ENCODE peak calls at places on chromosome 9, in five cellular contexts. One of them, this sample, is unnamed.

GRCh38 chr9:128072144-128073021 is 4.4 kb downstream of the SLC25A25 start:
- DNase-seq in prostate gland: peak
- DNase-seq in GM12891: no peak
- DNase-seq in lower leg skin: peak
- DNase-seq in heart left ventricle: peak
- DNase-seq in this sample: no peak

GRCh38 chr9:112041536-112042243 is 133.4 kb downstream of the SUSD1 start:
- DNase-seq in lower leg skin: no peak
- DNase-seq in prostate gland: no peak
- DNase-seq in heart left ventricle: peak
- DNase-seq in GM12891: no peak
- DNase-seq in this sample: peak

GRCh38 chr9:127316586-127317383 is 52.2 kb downstream of the GARNL3 start:
- DNase-seq in prostate gland: no peak
- DNase-seq in lower leg skin: no peak
- DNase-seq in heart left ventricle: no peak
- DNase-seq in GM12891: no peak
- DNase-seq in this sample: peak

GRCh38 chr9:72477862-72478564 is 43.4 kb upstream of the TMC1 start:
- DNase-seq in heart left ventricle: no peak
- DNase-seq in GM12891: no peak
- DNase-seq in lower leg skin: no peak
- DNase-seq in prostate gland: peak
- DNase-seq in this sample: peak

GRCh38 chr9:113933671-113934070 is 57.6 kb downstream of the ZNF618 start:
- DNase-seq in GM12891: no peak
- DNase-seq in prostate gland: peak
- DNase-seq in heart left ventricle: no peak
- DNase-seq in lower leg skin: peak
- DNase-seq in this sample: no peak

GRCh38 chr9:133854048-133854447 is 115.9 kb upstream of the SARDH start:
- DNase-seq in heart left ventricle: no peak
- DNase-seq in GM12891: no peak
- DNase-seq in lower leg skin: no peak
- DNase-seq in prostate gland: no peak
- DNase-seq in this sample: no peak

GRCh38 chr9:134595014-134595413 is 46.6 kb upstream of the COL5A1 start:
- DNase-seq in lower leg skin: peak
- DNase-seq in prostate gland: no peak
- DNase-seq in GM12891: no peak
- DNase-seq in heart left ventricle: no peak
- DNase-seq in this sample: no peak

GRCh38 chr9:26658476-26658875 is 234.1 kb downstream of the CAAP1 start:
- DNase-seq in lower leg skin: no peak
- DNase-seq in prostate gland: no peak
- DNase-seq in GM12891: no peak
- DNase-seq in heart left ventricle: no peak
- DNase-seq in this sample: no peak

GRCh38 chr9:18238752-18239151 is 235.2 kb upstream of the ADAMTSL1 start:
- DNase-seq in heart left ventricle: no peak
- DNase-seq in prostate gland: no peak
- DNase-seq in lower leg skin: no peak
- DNase-seq in GM12891: no peak
- DNase-seq in this sample: no peak

GRCh38 chr9:117101003-117101402 is 313.9 kb downstream of the ASTN2 start:
- DNase-seq in prostate gland: no peak
- DNase-seq in lower leg skin: no peak
- DNase-seq in heart left ventricle: no peak
- DNase-seq in GM12891: no peak
- DNase-seq in this sample: no peak

GRCh38 chr9:33310748-33311147 is 20.4 kb downstream of the NFX1 start:
- DNase-seq in prostate gland: no peak
- DNase-seq in heart left ventricle: no peak
- DNase-seq in GM12891: no peak
- DNase-seq in lower leg skin: no peak
- DNase-seq in this sample: no peak

GRCh38 chr9:123191660-123192059 is 76.7 kb downstream of the STRBP start:
- DNase-seq in lower leg skin: no peak
- DNase-seq in prostate gland: no peak
- DNase-seq in heart left ventricle: no peak
- DNase-seq in GM12891: no peak
- DNase-seq in this sample: no peak

GRCh38 chr9:109143881-109144562 is 23.0 kb downstream of the FRRS1L start:
- DNase-seq in prostate gland: no peak
- DNase-seq in GM12891: peak
- DNase-seq in lower leg skin: no peak
- DNase-seq in heart left ventricle: no peak
- DNase-seq in this sample: peak

GRCh38 chr9:35743880-35744518 is 5.0 kb downstream of the GBA2 start:
- DNase-seq in lower leg skin: peak
- DNase-seq in heart left ventricle: no peak
- DNase-seq in GM12891: no peak
- DNase-seq in prostate gland: no peak
- DNase-seq in this sample: no peak

GRCh38 chr9:82601272-82601835 is 461.6 kb downstream of the RASEF start:
- DNase-seq in prostate gland: no peak
- DNase-seq in lower leg skin: no peak
- DNase-seq in GM12891: no peak
- DNase-seq in heart left ventricle: no peak
- DNase-seq in this sample: no peak

GRCh38 chr9:123090198-123090896 is 56.9 kb downstream of the GPR21 start:
- DNase-seq in prostate gland: no peak
- DNase-seq in heart left ventricle: no peak
- DNase-seq in GM12891: no peak
- DNase-seq in lower leg skin: no peak
- DNase-seq in this sample: no peak

GRCh38 chr9:115098226-115098965 is 19.6 kb downstream of the TNC start:
- DNase-seq in lower leg skin: no peak
- DNase-seq in GM12891: no peak
- DNase-seq in prostate gland: no peak
- DNase-seq in heart left ventricle: no peak
- DNase-seq in this sample: no peak

GRCh38 chr9:87678650-87679355 is 47.1 kb upstream of the CTSL start:
- DNase-seq in heart left ventricle: peak
- DNase-seq in lower leg skin: peak
- DNase-seq in prostate gland: peak
- DNase-seq in GM12891: peak
- DNase-seq in this sample: peak

GRCh38 chr9:89357331-89358197 is 39.3 kb downstream of the SECISBP2 start:
- DNase-seq in prostate gland: no peak
- DNase-seq in heart left ventricle: no peak
- DNase-seq in GM12891: no peak
- DNase-seq in lower leg skin: peak
- DNase-seq in this sample: no peak

GRCh38 chr9:124454791-124455443 is 4.7 kb downstream of the ADGRD2 start:
- DNase-seq in lower leg skin: no peak
- DNase-seq in prostate gland: no peak
- DNase-seq in heart left ventricle: no peak
- DNase-seq in GM12891: no peak
- DNase-seq in this sample: no peak

GRCh38 chr9:124454296-124454695 is 4.0 kb downstream of the ADGRD2 start:
- DNase-seq in lower leg skin: no peak
- DNase-seq in prostate gland: no peak
- DNase-seq in heart left ventricle: no peak
- DNase-seq in GM12891: no peak
- DNase-seq in this sample: no peak

GRCh38 chr9:124453586-124454191 is 3.4 kb downstream of the ADGRD2 start:
- DNase-seq in prostate gland: no peak
- DNase-seq in heart left ventricle: no peak
- DNase-seq in lower leg skin: no peak
- DNase-seq in GM12891: no peak
- DNase-seq in this sample: no peak

GRCh38 chr9:124452326-124452725 is 2.1 kb downstream of the ADGRD2 start:
- DNase-seq in heart left ventricle: no peak
- DNase-seq in GM12891: no peak
- DNase-seq in lower leg skin: no peak
- DNase-seq in prostate gland: no peak
- DNase-seq in this sample: no peak

DNA sequence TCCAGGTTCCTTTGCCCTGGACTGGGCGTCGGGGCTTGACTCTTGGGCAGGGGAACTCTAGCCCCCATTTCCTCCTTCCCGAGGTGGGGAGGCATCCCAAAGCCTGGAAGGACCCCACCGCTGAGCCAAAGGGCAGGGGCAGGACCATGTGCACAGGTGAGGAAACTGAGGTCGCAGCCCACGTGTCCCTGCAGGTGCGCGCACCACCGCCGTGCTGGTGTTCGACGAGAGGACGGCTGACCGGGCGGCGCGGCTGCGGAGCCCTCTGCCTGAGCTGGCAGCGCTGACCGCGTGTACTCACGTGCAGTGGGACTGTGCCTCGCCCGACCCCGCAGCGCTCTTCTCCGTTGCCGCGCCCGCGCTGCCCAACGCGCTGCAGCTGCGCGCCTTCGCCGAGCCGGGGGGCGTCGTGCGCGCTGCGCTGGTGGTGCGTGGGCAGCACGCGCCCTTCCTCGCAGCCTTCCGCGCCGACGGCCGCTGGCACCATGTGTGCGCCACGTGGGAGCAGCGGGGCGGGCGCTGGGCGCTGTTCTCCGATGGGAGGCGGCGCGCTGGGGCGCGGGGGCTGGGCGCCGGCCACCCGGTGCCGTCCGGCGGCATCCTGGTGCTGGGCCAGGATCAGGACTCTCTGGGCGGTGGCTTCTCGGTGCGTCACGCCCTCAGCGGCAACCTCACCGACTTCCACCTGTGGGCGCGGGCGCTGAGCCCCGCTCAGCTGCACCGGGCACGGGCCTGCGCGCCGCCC is 2.8 kb downstream of the ADGRD2 start:
- DNase-seq in prostate gland: no peak
- DNase-seq in lower leg skin: no peak
- DNase-seq in GM12891: no peak
- DNase-seq in heart left ventricle: no peak
- DNase-seq in this sample: no peak
- TF ChIP-seq POLR2A in prostate gland: no peak
- TF ChIP-seq POLR2A in lower leg skin: no peak
- TF ChIP-seq POLR2A in GM12891: no peak
- TF ChIP-seq POLR2A in heart left ventricle: no peak
- TF ChIP-seq POLR2A in this sample: no peak

DNA sequence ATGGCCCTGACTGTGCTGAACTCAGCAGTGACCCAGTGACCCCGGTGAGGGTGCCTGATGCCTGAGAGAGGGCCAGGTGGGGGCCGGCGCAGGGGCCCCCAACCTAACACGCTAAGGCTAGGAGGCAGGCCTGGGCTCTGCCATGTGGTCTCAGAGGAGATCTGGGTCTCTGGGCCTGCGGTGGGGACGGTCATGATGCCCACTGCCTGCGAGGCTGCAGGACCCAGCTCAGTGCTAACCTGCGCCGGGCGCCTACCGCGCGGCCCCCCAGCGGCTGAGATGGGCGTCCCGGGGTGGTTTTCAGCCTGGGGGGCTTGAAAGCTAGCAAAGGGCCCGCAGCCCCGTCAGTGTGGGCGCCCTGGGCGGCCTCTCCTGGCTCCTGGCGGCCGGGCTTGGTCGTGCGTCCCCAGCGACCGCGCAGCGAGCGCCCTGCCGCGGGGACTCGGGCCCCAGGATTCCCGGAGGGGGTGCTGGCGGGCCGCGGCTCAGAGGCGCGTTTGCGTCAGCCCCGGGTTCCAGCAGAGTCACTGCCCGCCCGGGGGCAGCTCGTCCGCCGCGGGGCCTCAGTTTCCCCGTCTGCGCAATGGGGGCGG is 2.5 kb downstream of the EGFL7 start:
- DNase-seq in prostate gland: no peak
- DNase-seq in heart left ventricle: no peak
- DNase-seq in lower leg skin: no peak
- DNase-seq in GM12891: peak
- DNase-seq in this sample: no peak
- TF ChIP-seq POLR2A in prostate gland: no peak
- TF ChIP-seq POLR2A in heart left ventricle: no peak
- TF ChIP-seq POLR2A in lower leg skin: no peak
- TF ChIP-seq POLR2A in GM12891: no peak
- TF ChIP-seq POLR2A in this sample: no peak

GRCh38 chr9:131204285-131204684 is 72.0 kb downstream of the FAM78A start:
- DNase-seq in GM12891: no peak
- DNase-seq in lower leg skin: no peak
- DNase-seq in prostate gland: no peak
- DNase-seq in heart left ventricle: no peak
- DNase-seq in this sample: no peak

GRCh38 chr9:131198316-131198715 is 72.9 kb downstream of the NUP214 start:
- DNase-seq in heart left ventricle: no peak
- DNase-seq in GM12891: no peak
- DNase-seq in prostate gland: no peak
- DNase-seq in lower leg skin: no peak
- DNase-seq in this sample: no peak

GRCh38 chr9:131197160-131197911 is 72.0 kb downstream of the NUP214 start:
- DNase-seq in prostate gland: no peak
- DNase-seq in lower leg skin: no peak
- DNase-seq in heart left ventricle: no peak
- DNase-seq in GM12891: no peak
- DNase-seq in this sample: no peak

GRCh38 chr9:131203438-131204219 is 72.7 kb downstream of the FAM78A start:
- DNase-seq in lower leg skin: no peak
- DNase-seq in heart left ventricle: no peak
- DNase-seq in GM12891: no peak
- DNase-seq in prostate gland: no peak
- DNase-seq in this sample: no peak

GRCh38 chr9:131201856-131202255 is 74.5 kb downstream of the FAM78A start:
- DNase-seq in lower leg skin: no peak
- DNase-seq in heart left ventricle: no peak
- DNase-seq in GM12891: no peak
- DNase-seq in prostate gland: no peak
- DNase-seq in this sample: no peak
- TF ChIP-seq POLR2A in lower leg skin: no peak
- TF ChIP-seq POLR2A in heart left ventricle: no peak
- TF ChIP-seq POLR2A in GM12891: no peak
- TF ChIP-seq POLR2A in prostate gland: no peak
- TF ChIP-seq POLR2A in this sample: no peak

GRCh38 chr9:22808876-22809275 is 362.3 kb downstream of the DMRTA1 start:
- DNase-seq in GM12891: no peak
- DNase-seq in lower leg skin: no peak
- DNase-seq in prostate gland: no peak
- DNase-seq in heart left ventricle: no peak
- DNase-seq in this sample: no peak
- TF ChIP-seq POLR2A in GM12891: no peak
- TF ChIP-seq POLR2A in lower leg skin: no peak
- TF ChIP-seq POLR2A in prostate gland: no peak
- TF ChIP-seq POLR2A in heart left ventricle: no peak
- TF ChIP-seq POLR2A in this sample: no peak

GRCh38 chr9:91422832-91423711 is 560 bp downstream of the NFIL3 start:
- DNase-seq in GM12891: peak
- DNase-seq in prostate gland: peak
- DNase-seq in lower leg skin: peak
- DNase-seq in heart left ventricle: peak
- DNase-seq in this sample: peak
- TF ChIP-seq POLR2A in GM12891: no peak
- TF ChIP-seq POLR2A in prostate gland: peak
- TF ChIP-seq POLR2A in lower leg skin: no peak
- TF ChIP-seq POLR2A in heart left ventricle: peak
- TF ChIP-seq POLR2A in this sample: no peak